ENCODE peak calls at places on chromosomes 11 and 22, in seven cellular contexts. D is HEK293T, Y is HCT116, J is K562, T is HepG2, F is GM12878, G is H1. U is an unnamed sample.

GRCh38 chr11:57776101-57776511 is 14.5 kb downstream of the CTNND1 start:
- DNase-seq in T (no peak), G (no peak), J (no peak), D (no peak), F (no peak), Y (no peak), U (peak; percentile 26)

GRCh38 chr22:19823191-19823590 is 31.5 kb downstream of the GNB1L start:
- DNase-seq in D (no peak), Y (no peak), G (no peak), J (no peak), F (no peak), T (no peak), U (no peak)

GRCh38 chr11:57315491-57315890 is 9.3 kb downstream of the TNKS1BP1 start:
- DNase-seq in Y (no peak), F (no peak), G (no peak), T (no peak), J (peak; percentile 52), D (no peak), U (peak; percentile 39)

GRCh38 chr11:34313099-34313517 is 44.7 kb downstream of the ABTB2 start:
- DNase-seq in G (no peak), J (no peak), D (no peak), F (peak; percentile 40), T (no peak), Y (no peak), U (no peak)

GRCh38 chr11:86799680-86800075 is 664 bp upstream of the PRSS23 start:
- DNase-seq in D (no peak), F (no peak), T (no peak), Y (no peak), G (no peak), J (no peak), U (peak; percentile 39)

GRCh38 chr22:40746428-40747220 is 67.3 kb downstream of the MCHR1 start:
- DNase-seq in J (no peak), T (no peak), D (no peak), G (no peak), F (no peak), Y (no peak), U (no peak)

GRCh38 chr11:112718483-112718882 is 242.7 kb upstream of the NCAM1 start:
- DNase-seq in T (no peak), Y (no peak), G (no peak), J (no peak), F (no peak), D (no peak), U (no peak)

GRCh38 chr11:100830978-100831732 is 144.1 kb downstream of the ARHGAP42 start:
- DNase-seq in Y (no peak), J (no peak), F (no peak), G (no peak), T (no peak), D (no peak), U (no peak)

GRCh38 chr11:129614256-129614944 is 201.2 kb upstream of the TMEM45B start:
- DNase-seq in F (no peak), T (no peak), J (no peak), G (no peak), Y (no peak), D (no peak), U (no peak)

GRCh38 chr11:122199661-122200060 is 83.6 kb upstream of the BLID start:
- DNase-seq in G (no peak), D (no peak), J (no peak), F (no peak), T (no peak), Y (no peak), U (no peak)

GRCh38 chr22:43234299-43234988 is 47.5 kb upstream of the TTLL12 start:
- DNase-seq in F (no peak), Y (no peak), D (no peak), G (no peak), J (no peak), T (no peak), U (no peak)

GRCh38 chr11:117851091-117851490 is 25.4 kb downstream of the FXYD6 start:
- DNase-seq in D (no peak), T (no peak), G (no peak), J (no peak), Y (no peak), F (no peak), U (no peak)

GRCh38 chr11:61482513-61482912 is 26.0 kb upstream of the LRRC10B start:
- DNase-seq in F (no peak), G (peak; percentile 44), J (peak; percentile 66), Y (no peak), D (peak; percentile 81), T (no peak), U (peak; percentile 90)

GRCh38 chr11:57476223-57476882 is 16.0 kb downstream of the RTN4RL2 start:
- DNase-seq in D (no peak), F (no peak), J (no peak), Y (no peak), G (no peak), T (no peak), U (peak; percentile 66)

GRCh38 chr11:128261011-128261421 is 326.3 kb downstream of the ETS1 start:
- DNase-seq in Y (no peak), G (no peak), F (no peak), J (peak; percentile 30), D (no peak), T (no peak), U (no peak)

GRCh38 chr11:94376841-94377240 is 24.4 kb downstream of the GPR83 start:
- DNase-seq in Y (no peak), G (no peak), J (no peak), D (no peak), F (no peak), T (no peak), U (no peak)

GRCh38 chr11:66012946-66013761 is 1.3 kb downstream of the CST6 start:
- DNase-seq in D (no peak), Y (no peak), F (no peak), G (no peak), T (no peak), J (peak; percentile 68), U (no peak)

GRCh38 chr11:106524446-106524845 is 447.0 kb downstream of the AASDHPPT start:
- DNase-seq in D (no peak), F (no peak), Y (no peak), J (no peak), T (no peak), G (no peak), U (no peak)

GRCh38 chr22:39223091-39223710 is 21.6 kb downstream of the PDGFB start:
- DNase-seq in D (no peak), J (no peak), F (no peak), Y (no peak), T (no peak), G (no peak), U (no peak)

GRCh38 chr22:43824724-43825485 is 12.8 kb upstream of the EFCAB6 start:
- DNase-seq in F (no peak), Y (no peak), J (no peak), G (no peak), T (no peak), D (no peak), U (no peak)

GRCh38 chr11:132361011-132361550 is 990.7 kb downstream of the NTM start:
- DNase-seq in J (no peak), D (no peak), F (no peak), G (no peak), Y (no peak), T (no peak), U (no peak)
- TF ChIP-seq SP1 in J (no peak), D (no peak), F (no peak), G (no peak), Y (no peak), T (no peak), U (no peak)

GRCh38 chr11:4890279-4890678 is 8.6 kb downstream of the OR51T1 start:
- DNase-seq in G (no peak), D (no peak), F (no peak), Y (no peak), J (peak; percentile 12), T (no peak), U (no peak)
- TF ChIP-seq SP1 in G (no peak), D (no peak), F (no peak), Y (no peak), J (no peak), T (no peak), U (no peak)

GRCh38 chr22:35567214-35567792 is 26.7 kb downstream of the RASD2 start:
- DNase-seq in T (no peak), G (no peak), D (no peak), Y (no peak), J (no peak), F (no peak), U (no peak)

GRCh38 chr22:35561796-35562526 is 21.3 kb downstream of the RASD2 start:
- DNase-seq in G (no peak), Y (peak; percentile 70), D (peak; percentile 46), T (no peak), J (peak; percentile 52), F (no peak), U (peak; percentile 43)

GRCh38 chr22:35563211-35563610 is 22.6 kb downstream of the RASD2 start:
- DNase-seq in Y (no peak), G (no peak), T (no peak), J (no peak), D (no peak), F (no peak), U (no peak)

GRCh38 chr22:35567794-35568193 is 27.2 kb downstream of the RASD2 start:
- DNase-seq in Y (no peak), G (no peak), J (no peak), F (no peak), T (no peak), D (no peak), U (no peak)

DNA sequence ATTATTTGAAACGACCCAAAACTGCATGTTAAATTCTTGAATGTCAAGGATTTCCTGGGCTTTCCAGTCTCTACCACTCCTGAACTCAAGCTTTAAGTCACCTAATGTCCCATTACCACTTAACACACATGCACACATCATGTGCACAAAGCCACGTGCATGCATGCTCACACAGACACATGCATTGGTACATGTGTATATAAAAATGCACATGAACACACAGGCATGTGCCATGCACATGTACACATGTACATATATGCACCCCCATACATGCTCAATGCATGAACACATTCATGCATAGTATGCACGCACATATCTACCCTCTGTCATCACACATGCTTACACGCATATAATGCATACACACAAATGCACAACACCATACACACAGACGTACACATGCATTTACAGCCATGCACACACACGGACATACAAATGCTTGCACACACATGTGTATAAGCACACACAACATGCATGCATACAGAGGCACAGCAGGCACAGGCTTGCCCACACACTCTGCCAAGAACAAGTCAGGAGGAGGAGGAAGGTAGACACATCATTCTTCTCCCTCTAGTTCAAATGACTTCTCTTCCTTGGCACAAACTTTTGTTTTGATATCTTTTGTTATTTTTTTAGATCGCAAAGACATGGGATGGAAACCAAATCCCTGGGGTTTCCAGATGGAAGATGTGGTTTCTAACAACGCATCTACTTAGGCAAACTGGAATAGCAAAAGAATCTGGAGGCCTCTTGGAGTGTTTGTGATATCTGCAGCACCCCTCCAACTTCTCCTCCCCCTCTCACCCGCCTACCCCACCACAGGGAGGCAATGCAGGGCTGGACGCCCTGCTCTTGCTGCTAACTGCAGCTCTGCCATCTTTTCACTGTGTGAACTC is 24.6 kb downstream of the RASD2 start:
- DNase-seq in J (no peak), D (no peak), G (no peak), Y (no peak), F (no peak), T (no peak), U (no peak)
- TF ChIP-seq SP1 in J (no peak), D (no peak), G (no peak), Y (no peak), F (no peak), T (no peak), U (no peak)

DNA sequence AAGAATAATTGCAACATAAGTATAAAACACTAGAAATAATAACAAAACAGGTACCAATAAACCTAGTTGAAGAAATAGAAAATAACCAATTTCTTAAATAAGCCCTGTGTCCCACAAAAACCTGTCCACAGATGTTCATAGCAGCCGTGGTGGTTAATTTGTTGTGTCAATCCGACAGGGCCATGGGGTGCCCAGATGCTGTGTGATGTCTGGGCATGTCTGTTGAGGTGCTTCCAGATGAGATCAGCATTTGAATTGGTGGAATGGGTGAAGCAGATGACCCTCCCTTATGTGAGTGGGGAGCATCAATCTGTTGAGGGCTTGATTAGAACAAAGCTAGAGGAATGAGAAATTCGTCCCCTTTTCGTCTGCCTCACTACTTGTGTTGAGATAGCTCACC is 2.5 kb upstream of the PLAAT2 start:
- DNase-seq in D (no peak), F (no peak), T (no peak), G (no peak), Y (no peak), J (no peak), U (no peak)
- TF ChIP-seq SP1 in D (no peak), F (no peak), T (no peak), G (no peak), Y (no peak), J (no peak), U (no peak)

U was measured in WTC11.